ENCODE peak calls at places on chromosomes 11 and 22, in eight cellular contexts. W is tibial artery, J is sigmoid colon, O is HAP-1, D is mesendoderm, Z is neural progenitor cell, K is A549, E is Karpas-422. M is an unnamed sample.

GRCh38 chr11:123166095-123166559 is 28.9 kb downstream of the CLMP start:
- DNase-seq in D (peak; percentile 97), J (peak; percentile 84), O (no peak), Z (peak; percentile 70), W (no peak), K (peak; percentile 32), E (peak; percentile 57), M (peak; percentile 57)

GRCh38 chr11:83168756-83169155 is 11.8 kb downstream of the PCF11 start:
- DNase-seq in Z (no peak), O (no peak), J (no peak), K (no peak), W (no peak), D (no peak), E (no peak), M (no peak)

GRCh38 chr11:85771568-85771967 is 39.4 kb downstream of the SYTL2 start:
- DNase-seq in E (no peak), D (no peak), O (no peak), J (no peak), Z (no peak), W (no peak), K (no peak), M (no peak)

GRCh38 chr11:121249039-121249663 is 43.4 kb upstream of the SC5D start:
- DNase-seq in Z (peak; percentile 51), J (no peak), D (peak; percentile 70), K (peak; percentile 9), E (peak; percentile 61), O (peak; percentile 70), W (no peak), M (no peak)

GRCh38 chr22:21942407-21942895 is 10.2 kb downstream of the PPM1F start:
- DNase-seq in E (no peak), Z (no peak), O (no peak), K (peak; percentile 49), D (no peak), W (peak; percentile 74), J (peak; percentile 91), M (no peak)

GRCh38 chr11:121291319-121291718 is 1.3 kb upstream of the SC5D start:
- DNase-seq in Z (no peak), D (no peak), J (no peak), O (no peak), E (no peak), K (no peak), W (no peak), M (no peak)

GRCh38 chr22:30232716-30233218 is 13.8 kb downstream of the LIF start:
- DNase-seq in O (no peak), K (no peak), W (no peak), D (peak; percentile 28), E (no peak), J (no peak), Z (no peak), M (no peak)

GRCh38 chr11:9609002-9609759 is 35.7 kb downstream of the WEE1 start:
- DNase-seq in J (no peak), D (no peak), W (no peak), E (no peak), O (no peak), K (no peak), Z (no peak), M (no peak)

GRCh38 chr11:130849215-130849568 is 67.1 kb downstream of the SNX19 start:
- DNase-seq in D (no peak), K (no peak), Z (no peak), W (peak; percentile 52), J (no peak), E (no peak), O (no peak), M (no peak)

GRCh38 chr22:42340695-42341383 is 70.4 kb upstream of the TCF20 start:
- DNase-seq in W (no peak), Z (peak; percentile 85), O (no peak), K (no peak), E (no peak), J (peak; percentile 81), D (peak; percentile 64), M (no peak)

GRCh38 chr22:45483918-45484499 is 18.7 kb upstream of the FBLN1 start:
- DNase-seq in J (no peak), K (no peak), W (no peak), E (no peak), Z (no peak), D (no peak), O (no peak), M (no peak)

GRCh38 chr22:50529416-50530279 is at the start of gene TYMP:
- DNase-seq in Z (peak; percentile 44), E (no peak), J (peak; percentile 86), W (no peak), O (no peak), D (no peak), K (no peak), M (no peak)

GRCh38 chr11:114257621-114258558 is 38.3 kb upstream of the NNMT start:
- DNase-seq in K (no peak), D (peak; percentile 31), E (no peak), W (peak; percentile 78), O (no peak), Z (peak; percentile 95), J (peak; percentile 92), M (no peak)

GRCh38 chr11:4190098-4190497 is 95.5 kb downstream of the RRM1 start:
- DNase-seq in J (no peak), W (no peak), D (no peak), E (no peak), O (no peak), Z (no peak), K (no peak), M (no peak)

GRCh38 chr11:4194889-4195288 is 100.3 kb downstream of the RRM1 start:
- DNase-seq in K (no peak), E (no peak), W (no peak), D (no peak), O (no peak), Z (no peak), J (no peak), M (no peak)

GRCh38 chr11:4187055-4187988 is 92.7 kb downstream of the RRM1 start:
- DNase-seq in Z (peak; percentile 92), W (peak; percentile 93), O (peak; percentile 81), E (peak; percentile 91), J (peak; percentile 97), D (peak; percentile 87), K (peak; percentile 80), M (peak; percentile 64)

GRCh38 chr11:4190519-4190918 is 95.9 kb downstream of the RRM1 start:
- DNase-seq in E (no peak), K (no peak), Z (no peak), J (no peak), W (no peak), O (no peak), D (no peak), M (no peak)

DNA sequence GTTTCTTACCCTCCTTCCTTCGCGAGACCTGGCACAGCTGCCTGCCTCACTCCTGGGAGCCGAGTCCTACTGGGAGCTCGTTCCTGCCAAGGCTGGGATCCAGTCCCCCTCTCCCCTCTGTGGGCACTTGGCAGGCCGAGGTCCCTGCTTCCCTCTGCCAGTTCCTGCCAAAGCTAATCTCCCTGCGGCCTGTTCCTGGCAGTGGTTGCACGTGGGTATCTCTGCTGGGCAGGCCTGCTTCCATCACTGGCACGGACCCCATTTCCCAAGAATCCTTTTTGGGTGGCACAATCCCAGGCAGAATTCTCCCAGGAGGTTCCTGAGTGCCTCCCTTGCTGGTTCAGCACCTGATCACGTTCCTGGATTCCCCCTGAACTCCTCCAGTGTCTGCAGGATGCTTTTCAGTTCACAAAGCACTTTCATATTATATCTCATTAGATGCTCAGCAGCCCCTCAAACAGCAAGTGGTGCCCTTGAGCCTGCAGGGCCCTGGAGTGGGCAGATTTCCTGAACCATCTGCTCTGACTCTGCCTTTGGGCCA is 96.5 kb downstream of the RRM1 start:
- DNase-seq in K (no peak), J (peak; percentile 76), Z (no peak), O (no peak), E (no peak), D (no peak), W (peak; percentile 42), M (no peak)
- H3K4me1 ChIP-seq in K (no peaks in the 10 kb centered on the region), J (no peaks in the 10 kb centered on the region), Z (no peaks in the 10 kb centered on the region), O (no peaks in the 10 kb centered on the region), E (peaks cover 12% of the 10 kb centered on the region), D (no peaks in the 10 kb centered on the region), W (no peaks in the 10 kb centered on the region), M (no peaks in the 10 kb centered on the region)

DNA sequence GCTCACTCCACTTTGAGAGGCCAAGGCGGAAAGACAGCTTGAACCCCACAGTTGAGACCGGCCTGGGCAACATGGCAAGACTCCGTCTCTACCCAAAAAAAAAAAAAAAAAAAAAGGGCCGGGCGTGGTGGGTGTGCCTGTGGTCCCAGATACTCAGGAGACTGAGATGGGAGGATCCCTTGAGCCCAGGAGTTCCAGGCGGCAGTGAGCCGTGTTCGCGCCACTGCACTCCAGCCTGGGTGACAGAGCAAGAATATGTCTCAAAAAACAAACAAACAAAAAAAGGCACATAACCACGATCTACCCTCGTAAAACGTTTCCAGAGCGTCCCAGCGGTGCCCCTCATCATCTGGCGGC is 861 bp upstream of the RAD9A start:
- DNase-seq in K (no peak), J (no peak), Z (no peak), E (no peak), O (no peak), D (no peak), W (no peak), M (no peak)
- H3K4me1 ChIP-seq in K (peaks cover 20% of the 10 kb centered on the region), J (no peaks in the 10 kb centered on the region), Z (peaks cover 4% of the 10 kb centered on the region), E (peaks cover 34% of the 10 kb centered on the region), O (no peaks in the 10 kb centered on the region), D (peaks cover 9% of the 10 kb centered on the region), W (no peaks in the 10 kb centered on the region), M (peaks cover 7% of the 10 kb centered on the region)

GRCh38 chr11:23789200-23789853 is 707.5 kb upstream of the LUZP2 start:
- DNase-seq in Z (no peak), E (no peak), D (no peak), J (no peak), K (no peak), O (no peak), W (no peak), M (no peak)
- H3K4me1 ChIP-seq in Z (no peaks in the 10 kb centered on the region), E (no peaks in the 10 kb centered on the region), D (no peaks in the 10 kb centered on the region), J (no peaks in the 10 kb centered on the region), K (peaks cover 3% of the 10 kb centered on the region), O (peaks cover 17% of the 10 kb centered on the region), W (no peaks in the 10 kb centered on the region), M (no peaks in the 10 kb centered on the region)

GRCh38 chr22:19991395-19991644 is 25.3 kb downstream of the ARVCF start:
- DNase-seq in O (no peak), D (no peak), K (no peak), J (no peak), Z (no peak), W (peak; percentile 44), E (no peak), M (no peak)

GRCh38 chr22:19988965-19989724 is 27.5 kb downstream of the ARVCF start:
- DNase-seq in K (no peak), Z (no peak), E (no peak), J (no peak), W (no peak), D (no peak), O (no peak), M (no peak)

GRCh38 chr22:19990609-19991394 is 25.8 kb downstream of the ARVCF start:
- DNase-seq in E (no peak), W (no peak), J (no peak), O (no peak), D (no peak), K (no peak), Z (no peak), M (no peak)

GRCh38 chr22:19989725-19990067 is 26.9 kb downstream of the ARVCF start:
- DNase-seq in E (no peak), O (no peak), K (no peak), D (no peak), Z (no peak), W (no peak), J (no peak), M (no peak)

DNA sequence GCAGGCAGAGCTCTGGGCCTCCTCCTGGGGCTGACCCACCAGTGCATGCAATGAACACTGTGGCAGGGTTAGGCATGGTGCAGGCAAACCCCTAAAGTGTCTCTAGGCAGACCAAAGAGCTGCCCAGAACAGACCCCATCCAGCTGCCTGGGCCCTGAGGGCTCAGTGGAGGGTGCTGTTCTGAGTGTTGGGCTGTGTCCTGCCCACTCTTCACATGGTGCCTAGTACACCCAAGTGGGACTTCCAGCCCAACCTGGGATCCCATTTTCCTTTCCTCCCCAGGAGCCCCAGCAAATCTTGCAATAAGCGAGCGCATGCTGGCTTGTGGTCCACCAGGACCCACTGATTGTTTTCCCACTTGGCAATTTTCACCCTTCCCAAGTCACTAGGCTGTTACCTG is 26.4 kb downstream of the ARVCF start:
- DNase-seq in E (no peak), W (no peak), Z (no peak), K (no peak), O (no peak), D (no peak), J (no peak), M (no peak)
- H3K4me1 ChIP-seq in E (peaks cover 5% of the 10 kb centered on the region), W (peaks cover 8% of the 10 kb centered on the region), Z (peaks cover 10% of the 10 kb centered on the region), K (peaks cover 6% of the 10 kb centered on the region), O (peaks cover 3% of the 10 kb centered on the region), D (peaks cover 5% of the 10 kb centered on the region), J (no peaks in the 10 kb centered on the region), M (peaks cover 3% of the 10 kb centered on the region)